ENCODE peak calls at places on chromosomes 12 and 14, in six cellular contexts. One of them, this sample, is unnamed.
A peak's percentile ranks its signal among the peaks of the same experiment; 100 is the strongest.

GRCh38 chr12:13203028-13203922 is 6.7 kb downstream of the EMP1 start:
- DNase-seq in activated CD8-positive, alpha-beta T cell treated with anti-CD3 and anti-CD28 coated beads for 36 hours: peak; percentile 31
- DNase-seq in GM12878: no peak
- DNase-seq in nephron progenitor cell: no peak
- DNase-seq in OCI-LY7: no peak
- DNase-seq in lower leg skin: peak; percentile 80
- DNase-seq in this sample: peak; percentile 29

GRCh38 chr12:30763053-30763452 is 8.3 kb upstream of the CAPRIN2 start:
- DNase-seq in activated CD8-positive, alpha-beta T cell treated with anti-CD3 and anti-CD28 coated beads for 36 hours: no peak
- DNase-seq in GM12878: no peak
- DNase-seq in nephron progenitor cell: no peak
- DNase-seq in OCI-LY7: no peak
- DNase-seq in lower leg skin: no peak
- DNase-seq in this sample: no peak

GRCh38 chr14:77372304-77372841 is 4.5 kb downstream of the TMED8 start:
- DNase-seq in activated CD8-positive, alpha-beta T cell treated with anti-CD3 and anti-CD28 coated beads for 36 hours: no peak
- DNase-seq in GM12878: peak; percentile 83
- DNase-seq in nephron progenitor cell: no peak
- DNase-seq in OCI-LY7: peak; percentile 84
- DNase-seq in lower leg skin: no peak
- DNase-seq in this sample: peak; percentile 60

GRCh38 chr14:96793547-96793946 is 3.6 kb upstream of the VRK1 start:
- DNase-seq in activated CD8-positive, alpha-beta T cell treated with anti-CD3 and anti-CD28 coated beads for 36 hours: no peak
- DNase-seq in GM12878: no peak
- DNase-seq in nephron progenitor cell: no peak
- DNase-seq in OCI-LY7: no peak
- DNase-seq in lower leg skin: no peak
- DNase-seq in this sample: no peak

GRCh38 chr14:98582276-98582675 is 689.7 kb downstream of the BCL11B start:
- DNase-seq in activated CD8-positive, alpha-beta T cell treated with anti-CD3 and anti-CD28 coated beads for 36 hours: no peak
- DNase-seq in GM12878: no peak
- DNase-seq in nephron progenitor cell: no peak
- DNase-seq in OCI-LY7: no peak
- DNase-seq in lower leg skin: no peak
- DNase-seq in this sample: no peak

GRCh38 chr14:36866867-36867266 is 205.2 kb downstream of the PAX9 start:
- DNase-seq in activated CD8-positive, alpha-beta T cell treated with anti-CD3 and anti-CD28 coated beads for 36 hours: no peak
- DNase-seq in GM12878: peak; percentile 38
- DNase-seq in nephron progenitor cell: no peak
- DNase-seq in OCI-LY7: no peak
- DNase-seq in lower leg skin: no peak
- DNase-seq in this sample: no peak

GRCh38 chr12:96015672-96016071 is 19.5 kb upstream of the HAL start:
- DNase-seq in activated CD8-positive, alpha-beta T cell treated with anti-CD3 and anti-CD28 coated beads for 36 hours: no peak
- DNase-seq in GM12878: no peak
- DNase-seq in nephron progenitor cell: peak; percentile 29
- DNase-seq in OCI-LY7: no peak
- DNase-seq in lower leg skin: no peak
- DNase-seq in this sample: no peak

GRCh38 chr12:115023279-115023678 is 339.3 kb upstream of the TBX3 start:
- DNase-seq in activated CD8-positive, alpha-beta T cell treated with anti-CD3 and anti-CD28 coated beads for 36 hours: no peak
- DNase-seq in GM12878: no peak
- DNase-seq in nephron progenitor cell: no peak
- DNase-seq in OCI-LY7: no peak
- DNase-seq in lower leg skin: no peak
- DNase-seq in this sample: no peak

GRCh38 chr12:128382946-128383739 is 116.2 kb downstream of the TMEM132C start:
- DNase-seq in activated CD8-positive, alpha-beta T cell treated with anti-CD3 and anti-CD28 coated beads for 36 hours: no peak
- DNase-seq in GM12878: no peak
- DNase-seq in nephron progenitor cell: no peak
- DNase-seq in OCI-LY7: no peak
- DNase-seq in lower leg skin: no peak
- DNase-seq in this sample: no peak

GRCh38 chr12:108301346-108301745 is 37.8 kb downstream of the CMKLR1 start:
- DNase-seq in activated CD8-positive, alpha-beta T cell treated with anti-CD3 and anti-CD28 coated beads for 36 hours: no peak
- DNase-seq in GM12878: no peak
- DNase-seq in nephron progenitor cell: no peak
- DNase-seq in OCI-LY7: no peak
- DNase-seq in lower leg skin: no peak
- DNase-seq in this sample: no peak

GRCh38 chr14:97706814-97707213 is 909.6 kb downstream of the VRK1 start:
- DNase-seq in activated CD8-positive, alpha-beta T cell treated with anti-CD3 and anti-CD28 coated beads for 36 hours: peak; percentile 10
- DNase-seq in GM12878: no peak
- DNase-seq in nephron progenitor cell: no peak
- DNase-seq in OCI-LY7: no peak
- DNase-seq in lower leg skin: no peak
- DNase-seq in this sample: no peak

GRCh38 chr12:21751517-21751916 is 23.0 kb downstream of the KCNJ8 start:
- DNase-seq in activated CD8-positive, alpha-beta T cell treated with anti-CD3 and anti-CD28 coated beads for 36 hours: no peak
- DNase-seq in GM12878: no peak
- DNase-seq in nephron progenitor cell: peak; percentile 7
- DNase-seq in OCI-LY7: no peak
- DNase-seq in lower leg skin: no peak
- DNase-seq in this sample: no peak

GRCh38 chr12:29561736-29562135 is 64.2 kb upstream of the OVCH1 start:
- DNase-seq in activated CD8-positive, alpha-beta T cell treated with anti-CD3 and anti-CD28 coated beads for 36 hours: no peak
- DNase-seq in GM12878: no peak
- DNase-seq in nephron progenitor cell: no peak
- DNase-seq in OCI-LY7: no peak
- DNase-seq in lower leg skin: no peak
- DNase-seq in this sample: no peak

GRCh38 chr12:96811083-96811482 is 96.0 kb upstream of the NEDD1 start:
- DNase-seq in activated CD8-positive, alpha-beta T cell treated with anti-CD3 and anti-CD28 coated beads for 36 hours: no peak
- DNase-seq in GM12878: no peak
- DNase-seq in nephron progenitor cell: no peak
- DNase-seq in OCI-LY7: no peak
- DNase-seq in lower leg skin: no peak
- DNase-seq in this sample: no peak

GRCh38 chr12:3120701-3121100 is 43.5 kb downstream of the TSPAN9 start:
- DNase-seq in activated CD8-positive, alpha-beta T cell treated with anti-CD3 and anti-CD28 coated beads for 36 hours: no peak
- DNase-seq in GM12878: no peak
- DNase-seq in nephron progenitor cell: no peak
- DNase-seq in OCI-LY7: no peak
- DNase-seq in lower leg skin: no peak
- DNase-seq in this sample: no peak

GRCh38 chr14:76698631-76699030 is 62.6 kb upstream of the VASH1 start:
- DNase-seq in activated CD8-positive, alpha-beta T cell treated with anti-CD3 and anti-CD28 coated beads for 36 hours: no peak
- DNase-seq in GM12878: no peak
- DNase-seq in nephron progenitor cell: no peak
- DNase-seq in OCI-LY7: no peak
- DNase-seq in lower leg skin: no peak
- DNase-seq in this sample: no peak

GRCh38 chr14:25988536-25988935 is 609.3 kb downstream of the NOVA1 start:
- DNase-seq in activated CD8-positive, alpha-beta T cell treated with anti-CD3 and anti-CD28 coated beads for 36 hours: no peak
- DNase-seq in GM12878: no peak
- DNase-seq in nephron progenitor cell: no peak
- DNase-seq in OCI-LY7: no peak
- DNase-seq in lower leg skin: no peak
- DNase-seq in this sample: no peak

GRCh38 chr14:29227631-29228030 is 461.0 kb downstream of the FOXG1 start:
- DNase-seq in activated CD8-positive, alpha-beta T cell treated with anti-CD3 and anti-CD28 coated beads for 36 hours: no peak
- DNase-seq in GM12878: no peak
- DNase-seq in nephron progenitor cell: no peak
- DNase-seq in OCI-LY7: no peak
- DNase-seq in lower leg skin: no peak
- DNase-seq in this sample: no peak

DNA sequence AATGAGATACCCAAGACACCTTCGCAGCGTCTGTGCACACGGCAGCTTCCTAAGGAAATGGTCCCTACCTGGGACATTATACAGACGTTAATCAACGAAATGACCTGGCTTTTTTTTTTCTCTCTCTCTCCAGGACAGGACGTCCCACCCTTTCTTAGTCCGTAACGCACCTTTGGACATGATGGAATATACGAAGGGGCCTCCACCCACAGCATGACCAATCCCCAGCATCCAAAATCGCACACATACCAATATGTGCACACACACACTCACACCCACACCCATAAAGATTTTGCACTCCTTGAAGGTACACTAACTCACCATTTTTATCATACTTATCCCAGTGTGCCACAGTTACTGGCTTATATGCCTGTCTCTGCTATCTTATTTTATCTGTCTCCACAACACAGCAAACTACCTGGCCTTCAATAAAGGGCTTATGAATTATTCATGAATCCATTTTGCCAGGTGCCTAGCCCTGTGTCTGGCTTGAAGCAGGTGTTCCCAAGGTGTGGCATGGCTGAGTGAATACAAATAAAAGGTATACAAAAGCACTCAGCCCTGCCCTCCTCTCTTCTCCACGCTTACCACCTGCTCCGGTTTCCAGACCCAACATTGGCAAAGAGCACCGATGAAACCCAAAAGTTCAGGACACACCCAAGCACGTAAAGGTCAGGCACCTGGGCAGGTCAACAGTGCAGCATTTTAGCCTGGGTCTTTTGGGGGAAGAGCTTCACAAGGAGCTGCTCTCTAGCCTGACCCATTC is 2.2 kb downstream of the SCNN1A start:
- DNase-seq in activated CD8-positive, alpha-beta T cell treated with anti-CD3 and anti-CD28 coated beads for 36 hours: no peak
- DNase-seq in GM12878: no peak
- DNase-seq in nephron progenitor cell: no peak
- DNase-seq in OCI-LY7: no peak
- DNase-seq in lower leg skin: no peak
- DNase-seq in this sample: no peak
- TF ChIP-seq CTCF in activated CD8-positive, alpha-beta T cell treated with anti-CD3 and anti-CD28 coated beads for 36 hours: no peak
- TF ChIP-seq CTCF in GM12878: no peak
- TF ChIP-seq CTCF in nephron progenitor cell: no peak
- TF ChIP-seq CTCF in OCI-LY7: no peak
- TF ChIP-seq CTCF in lower leg skin: no peak
- TF ChIP-seq CTCF in this sample: no peak

DNA sequence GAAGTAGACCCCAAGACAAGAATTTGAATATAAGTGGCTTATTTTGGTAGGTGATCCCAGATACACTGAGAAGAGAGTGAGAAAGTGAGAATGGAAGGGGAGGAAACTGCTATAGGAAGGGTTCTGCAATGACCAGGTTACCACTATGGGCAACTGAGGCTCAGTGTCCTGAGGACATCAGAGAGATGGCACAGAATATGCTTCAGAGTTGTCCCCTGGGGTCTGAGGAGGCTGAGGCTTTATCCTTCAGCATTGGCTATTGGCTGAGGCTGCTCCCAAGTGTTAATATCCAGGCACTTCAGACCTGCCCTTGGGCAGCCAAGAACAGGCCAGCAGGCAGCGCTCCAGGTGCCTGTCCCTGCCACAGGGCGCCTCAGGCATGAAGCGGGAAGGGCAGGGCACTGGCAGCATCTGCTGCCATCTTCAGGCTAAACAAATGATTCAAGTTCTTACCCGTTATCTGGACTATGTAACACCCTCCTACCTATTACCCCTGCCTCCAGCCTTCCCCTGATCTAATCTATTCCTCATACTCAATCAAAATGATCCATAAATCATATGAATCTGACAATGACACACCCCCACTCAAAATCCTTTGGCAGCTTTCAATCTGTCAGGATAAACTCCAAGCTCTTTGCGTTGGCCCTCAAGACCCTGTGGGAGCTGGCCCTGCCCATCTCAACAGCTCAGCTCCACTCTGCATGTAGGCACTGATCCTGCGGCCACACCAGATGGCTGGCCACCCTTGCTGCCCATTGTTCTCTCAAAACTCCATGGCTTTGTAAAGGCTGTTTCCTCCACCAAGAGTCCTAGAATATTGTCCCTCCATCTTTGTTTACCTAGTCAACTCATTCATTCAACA is 42.4 kb downstream of the CKAP4 start:
- DNase-seq in activated CD8-positive, alpha-beta T cell treated with anti-CD3 and anti-CD28 coated beads for 36 hours: no peak
- DNase-seq in GM12878: no peak
- DNase-seq in nephron progenitor cell: no peak
- DNase-seq in OCI-LY7: no peak
- DNase-seq in lower leg skin: no peak
- DNase-seq in this sample: no peak
- TF ChIP-seq CTCF in activated CD8-positive, alpha-beta T cell treated with anti-CD3 and anti-CD28 coated beads for 36 hours: no peak
- TF ChIP-seq CTCF in GM12878: no peak
- TF ChIP-seq CTCF in nephron progenitor cell: no peak
- TF ChIP-seq CTCF in OCI-LY7: peak; percentile 38
- TF ChIP-seq CTCF in lower leg skin: no peak
- TF ChIP-seq CTCF in this sample: no peak

GRCh38 chr12:2110841-2111566 is 58.2 kb downstream of the CACNA1C start:
- DNase-seq in activated CD8-positive, alpha-beta T cell treated with anti-CD3 and anti-CD28 coated beads for 36 hours: no peak
- DNase-seq in GM12878: no peak
- DNase-seq in nephron progenitor cell: no peak
- DNase-seq in OCI-LY7: no peak
- DNase-seq in lower leg skin: no peak
- DNase-seq in this sample: no peak

GRCh38 chr12:2111816-2112215 is 59.0 kb downstream of the CACNA1C start:
- DNase-seq in activated CD8-positive, alpha-beta T cell treated with anti-CD3 and anti-CD28 coated beads for 36 hours: no peak
- DNase-seq in GM12878: no peak
- DNase-seq in nephron progenitor cell: no peak
- DNase-seq in OCI-LY7: no peak
- DNase-seq in lower leg skin: no peak
- DNase-seq in this sample: no peak

GRCh38 chr12:2108166-2108565 is 55.4 kb downstream of the CACNA1C start:
- DNase-seq in activated CD8-positive, alpha-beta T cell treated with anti-CD3 and anti-CD28 coated beads for 36 hours: no peak
- DNase-seq in GM12878: no peak
- DNase-seq in nephron progenitor cell: no peak
- DNase-seq in OCI-LY7: no peak
- DNase-seq in lower leg skin: no peak
- DNase-seq in this sample: no peak

GRCh38 chr12:2108975-2109671 is 56.3 kb downstream of the CACNA1C start:
- DNase-seq in activated CD8-positive, alpha-beta T cell treated with anti-CD3 and anti-CD28 coated beads for 36 hours: no peak
- DNase-seq in GM12878: no peak
- DNase-seq in nephron progenitor cell: no peak
- DNase-seq in OCI-LY7: no peak
- DNase-seq in lower leg skin: no peak
- DNase-seq in this sample: no peak

GRCh38 chr12:2110127-2110526 is 57.3 kb downstream of the CACNA1C start:
- DNase-seq in activated CD8-positive, alpha-beta T cell treated with anti-CD3 and anti-CD28 coated beads for 36 hours: no peak
- DNase-seq in GM12878: no peak
- DNase-seq in nephron progenitor cell: no peak
- DNase-seq in OCI-LY7: no peak
- DNase-seq in lower leg skin: no peak
- DNase-seq in this sample: no peak
- TF ChIP-seq CTCF in activated CD8-positive, alpha-beta T cell treated with anti-CD3 and anti-CD28 coated beads for 36 hours: no peak
- TF ChIP-seq CTCF in GM12878: no peak
- TF ChIP-seq CTCF in nephron progenitor cell: no peak
- TF ChIP-seq CTCF in OCI-LY7: no peak
- TF ChIP-seq CTCF in lower leg skin: no peak
- TF ChIP-seq CTCF in this sample: no peak

DNA sequence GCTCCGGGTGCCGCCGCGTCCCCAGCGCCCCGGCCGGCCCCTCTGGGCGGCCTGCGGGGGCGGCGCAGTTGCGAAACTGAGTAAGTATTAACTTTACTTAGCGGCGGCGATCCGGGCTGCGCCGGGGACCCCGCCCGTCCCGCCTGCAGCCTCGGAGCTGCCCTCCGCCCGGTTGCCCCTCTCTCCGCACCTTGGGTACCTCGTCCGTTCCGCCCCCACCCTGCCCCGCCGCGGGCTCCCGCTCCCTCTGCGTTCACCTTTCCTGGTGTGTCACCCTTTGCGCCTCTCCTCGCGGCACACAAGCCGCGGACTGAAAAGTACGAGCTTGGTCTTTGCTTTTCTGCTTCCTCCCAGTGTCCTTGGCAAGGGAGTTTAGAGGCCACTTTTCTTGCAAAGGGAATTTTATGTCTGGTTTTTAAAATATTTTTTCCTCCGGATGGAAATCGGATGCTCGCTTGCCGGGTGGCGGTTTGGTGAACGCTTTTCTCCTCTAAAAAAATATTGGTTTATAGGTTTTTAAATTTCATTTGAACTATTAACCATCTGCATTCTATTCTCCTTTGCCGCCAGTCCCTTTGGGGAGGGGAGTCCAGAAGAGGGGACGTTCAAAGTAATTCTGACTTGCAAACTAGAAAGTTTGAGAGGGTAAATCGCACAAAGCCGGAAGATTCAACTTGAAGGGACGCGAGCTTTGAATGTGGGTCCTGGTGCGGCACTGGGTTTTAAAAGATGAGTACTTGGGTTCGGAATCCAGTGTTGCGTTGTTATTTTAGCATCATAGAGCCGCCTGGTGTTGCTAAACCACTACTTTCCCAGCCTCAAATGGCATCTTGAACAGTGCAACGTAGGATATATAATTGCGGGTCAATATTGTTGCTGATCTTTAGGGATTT is 833 bp downstream of the RASSF8 start:
- DNase-seq in activated CD8-positive, alpha-beta T cell treated with anti-CD3 and anti-CD28 coated beads for 36 hours: peak; percentile 29
- DNase-seq in GM12878: no peak
- DNase-seq in nephron progenitor cell: peak; percentile 11
- DNase-seq in OCI-LY7: no peak
- DNase-seq in lower leg skin: peak; percentile 50
- DNase-seq in this sample: no peak
- TF ChIP-seq CTCF in activated CD8-positive, alpha-beta T cell treated with anti-CD3 and anti-CD28 coated beads for 36 hours: no peak
- TF ChIP-seq CTCF in GM12878: no peak
- TF ChIP-seq CTCF in nephron progenitor cell: no peak
- TF ChIP-seq CTCF in OCI-LY7: no peak
- TF ChIP-seq CTCF in lower leg skin: no peak
- TF ChIP-seq CTCF in this sample: no peak